ENCODE peak calls at places on chromosome 3, in four cellular contexts. I is amniotic stem cell; S is COR-L47; W is stimulated activated CD4-positive, alpha-beta T cell treated with anti-CD3 and anti-CD28 coated beads, Interleukin-15, amount 100 ng/mL, for 24 hours. D is an unnamed sample.

GRCh38 chr3:171807806-171808205 is 2.5 kb downstream of the PLD1 start:
- DNase-seq in I (no peak), S (no peak), W (no peak), D (no peak)

GRCh38 chr3:18946524-18946923 is 201.8 kb upstream of the KCNH8 start:
- DNase-seq in I (no peak), S (no peak), W (no peak), D (no peak)

GRCh38 chr3:30689202-30689641 is 82.8 kb downstream of the TGFBR2 start:
- DNase-seq in I (no peak), S (no peak), W (no peak), D (no peak)

GRCh38 chr3:13549513-13550256 is 760 bp downstream of the FBLN2 start:
- DNase-seq in I (no peak), S (no peak), W (no peak), D (no peak)

GRCh38 chr3:106457278-106458210 is 588.7 kb upstream of the CBLB start:
- DNase-seq in I (no peak), S (peak; percentile 65), W (peak; percentile 38), D (no peak)

GRCh38 chr3:51929420-51930003 is 12.2 kb downstream of the RRP9 start:
- DNase-seq in I (no peak), S (no peak), W (no peak), D (peak; percentile 37)

GRCh38 chr3:53161820-53162671 is 1.0 kb downstream of the PRKCD start:
- DNase-seq in I (no peak), S (no peak), W (peak; percentile 63), D (no peak)

GRCh38 chr3:108223928-108224327 is 1.7 kb upstream of the IFT57 start:
- DNase-seq in I (no peak), S (no peak), W (no peak), D (no peak)

GRCh38 chr3:15294914-15295313 is 37.5 kb downstream of the SH3BP5 start:
- DNase-seq in I (no peak), S (no peak), W (no peak), D (no peak)

GRCh38 chr3:16917256-16917935 is 32.6 kb downstream of the PLCL2 start:
- DNase-seq in I (no peak), S (no peak), W (peak; percentile 26), D (no peak)

GRCh38 chr3:120147072-120147871 is 53.0 kb upstream of the GSK3B start:
- DNase-seq in I (no peak), S (peak; percentile 93), W (peak; percentile 26), D (no peak)

D was measured in mesothelial cell of epicardium.